ENCODE peak calls at places on chromosomes 5 and 9, in eight cellular contexts. One of them, this sample, is unnamed.

GRCh38 chr5:88391116-88391515 is 122.5 kb upstream of the TMEM161B start:
- DNase-seq in transverse colon: no peak
- DNase-seq in HCT116: no peak
- DNase-seq in tibial nerve: no peak
- DNase-seq in Panc1: no peak
- DNase-seq in tibial artery: no peak
- DNase-seq in left ventricle myocardium inferior: no peak
- DNase-seq in AG10803: no peak
- DNase-seq in this sample: no peak

GRCh38 chr9:86184125-86184524 is 75.3 kb downstream of the C9orf153 start:
- DNase-seq in tibial artery: no peak
- DNase-seq in HCT116: no peak
- DNase-seq in Panc1: no peak
- DNase-seq in AG10803: no peak
- DNase-seq in left ventricle myocardium inferior: no peak
- DNase-seq in transverse colon: no peak
- DNase-seq in tibial nerve: no peak
- DNase-seq in this sample: no peak

GRCh38 chr5:1380011-1380817 is 35.3 kb upstream of the CLPTM1L start:
- DNase-seq in HCT116: no peak
- DNase-seq in tibial nerve: no peak
- DNase-seq in left ventricle myocardium inferior: peak
- DNase-seq in transverse colon: peak
- DNase-seq in tibial artery: no peak
- DNase-seq in AG10803: peak
- DNase-seq in Panc1: no peak
- DNase-seq in this sample: peak

GRCh38 chr5:16666861-16667481 is 50.2 kb upstream of the RETREG1 start:
- DNase-seq in Panc1: no peak
- DNase-seq in HCT116: no peak
- DNase-seq in transverse colon: peak
- DNase-seq in tibial artery: no peak
- DNase-seq in AG10803: no peak
- DNase-seq in tibial nerve: no peak
- DNase-seq in left ventricle myocardium inferior: peak
- DNase-seq in this sample: no peak

GRCh38 chr5:133892306-133892705 is 76.1 kb downstream of the C5orf15 start:
- DNase-seq in Panc1: no peak
- DNase-seq in HCT116: no peak
- DNase-seq in tibial artery: no peak
- DNase-seq in transverse colon: no peak
- DNase-seq in left ventricle myocardium inferior: no peak
- DNase-seq in AG10803: no peak
- DNase-seq in tibial nerve: no peak
- DNase-seq in this sample: no peak

GRCh38 chr5:132392411-132392810 is 22.9 kb downstream of the SLC22A5 start:
- DNase-seq in transverse colon: no peak
- DNase-seq in Panc1: no peak
- DNase-seq in left ventricle myocardium inferior: no peak
- DNase-seq in tibial artery: no peak
- DNase-seq in HCT116: no peak
- DNase-seq in AG10803: no peak
- DNase-seq in tibial nerve: no peak
- DNase-seq in this sample: no peak

GRCh38 chr5:175729829-175730277 is 72.0 kb downstream of the HRH2 start:
- DNase-seq in transverse colon: peak
- DNase-seq in tibial artery: peak
- DNase-seq in HCT116: peak
- DNase-seq in tibial nerve: peak
- DNase-seq in AG10803: peak
- DNase-seq in Panc1: peak
- DNase-seq in left ventricle myocardium inferior: peak
- DNase-seq in this sample: peak

GRCh38 chr5:41510176-41510831 is at the start of gene PLCXD3:
- DNase-seq in HCT116: no peak
- DNase-seq in AG10803: no peak
- DNase-seq in tibial nerve: no peak
- DNase-seq in tibial artery: peak
- DNase-seq in Panc1: no peak
- DNase-seq in transverse colon: no peak
- DNase-seq in left ventricle myocardium inferior: peak
- DNase-seq in this sample: peak

GRCh38 chr5:1127991-1128785 is 16.3 kb upstream of the SLC12A7 start:
- DNase-seq in Panc1: no peak
- DNase-seq in transverse colon: no peak
- DNase-seq in left ventricle myocardium inferior: peak
- DNase-seq in tibial nerve: no peak
- DNase-seq in AG10803: no peak
- DNase-seq in HCT116: no peak
- DNase-seq in tibial artery: no peak
- DNase-seq in this sample: no peak

GRCh38 chr5:69152731-69153130 is 14.2 kb upstream of the CCNB1 start:
- DNase-seq in Panc1: no peak
- DNase-seq in transverse colon: no peak
- DNase-seq in tibial nerve: no peak
- DNase-seq in AG10803: no peak
- DNase-seq in tibial artery: no peak
- DNase-seq in left ventricle myocardium inferior: no peak
- DNase-seq in HCT116: no peak
- DNase-seq in this sample: no peak

GRCh38 chr9:72600671-72601070 is 79.3 kb downstream of the TMC1 start:
- DNase-seq in HCT116: no peak
- DNase-seq in left ventricle myocardium inferior: no peak
- DNase-seq in tibial artery: no peak
- DNase-seq in transverse colon: no peak
- DNase-seq in tibial nerve: no peak
- DNase-seq in AG10803: peak
- DNase-seq in Panc1: no peak
- DNase-seq in this sample: no peak

GRCh38 chr9:85743290-85744128 is 1.8 kb upstream of the AGTPBP1 start:
- DNase-seq in tibial nerve: no peak
- DNase-seq in transverse colon: peak
- DNase-seq in HCT116: peak
- DNase-seq in tibial artery: peak
- DNase-seq in left ventricle myocardium inferior: no peak
- DNase-seq in AG10803: peak
- DNase-seq in Panc1: peak
- DNase-seq in this sample: no peak

GRCh38 chr5:162752612-162753011 is 684.8 kb upstream of the CCNG1 start:
- DNase-seq in left ventricle myocardium inferior: no peak
- DNase-seq in HCT116: no peak
- DNase-seq in tibial nerve: no peak
- DNase-seq in AG10803: no peak
- DNase-seq in tibial artery: no peak
- DNase-seq in transverse colon: no peak
- DNase-seq in Panc1: no peak
- DNase-seq in this sample: no peak

GRCh38 chr9:81522721-81523551 is 166.4 kb downstream of the TLE1 start:
- DNase-seq in transverse colon: no peak
- DNase-seq in AG10803: peak
- DNase-seq in tibial nerve: no peak
- DNase-seq in HCT116: peak
- DNase-seq in left ventricle myocardium inferior: no peak
- DNase-seq in tibial artery: no peak
- DNase-seq in Panc1: no peak
- DNase-seq in this sample: peak

GRCh38 chr9:5910413-5911057 is 19.8 kb downstream of the MLANA start:
- DNase-seq in Panc1: no peak
- DNase-seq in AG10803: peak
- DNase-seq in tibial artery: no peak
- DNase-seq in transverse colon: no peak
- DNase-seq in left ventricle myocardium inferior: no peak
- DNase-seq in tibial nerve: no peak
- DNase-seq in HCT116: no peak
- DNase-seq in this sample: no peak

DNA sequence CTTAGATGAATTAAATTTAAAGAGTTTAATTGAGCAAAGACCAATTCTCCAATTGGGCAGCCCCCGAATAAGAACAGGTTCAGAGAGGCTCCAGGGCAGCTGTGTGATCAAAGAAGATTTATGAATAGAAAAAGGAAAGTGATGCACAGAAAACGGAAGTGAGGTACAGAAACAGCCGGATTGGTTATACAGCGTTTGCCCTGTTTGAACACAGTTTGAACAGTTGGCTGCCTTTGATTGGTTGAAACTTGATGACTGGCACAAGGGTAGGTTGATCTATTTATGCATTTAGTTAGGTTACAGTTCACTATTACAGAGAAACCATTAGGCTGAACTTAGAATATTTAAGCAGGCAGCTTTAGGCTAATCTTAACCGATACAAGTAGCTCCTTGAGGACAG is 29.5 kb downstream of the NIM1K start:
- DNase-seq in AG10803: no peak
- DNase-seq in left ventricle myocardium inferior: no peak
- DNase-seq in transverse colon: no peak
- DNase-seq in Panc1: no peak
- DNase-seq in HCT116: no peak
- DNase-seq in tibial artery: no peak
- DNase-seq in tibial nerve: no peak
- DNase-seq in this sample: no peak
- TF ChIP-seq CTCF in AG10803: no peak
- TF ChIP-seq CTCF in left ventricle myocardium inferior: no peak
- TF ChIP-seq CTCF in transverse colon: no peak
- TF ChIP-seq CTCF in Panc1: no peak
- TF ChIP-seq CTCF in HCT116: no peak
- TF ChIP-seq CTCF in tibial artery: no peak
- TF ChIP-seq CTCF in tibial nerve: no peak
- TF ChIP-seq CTCF in this sample: no peak

GRCh38 chr5:142012186-142012785 is 541 bp downstream of the GNPDA1 start:
- DNase-seq in tibial nerve: peak
- DNase-seq in HCT116: peak
- DNase-seq in left ventricle myocardium inferior: peak
- DNase-seq in Panc1: no peak
- DNase-seq in tibial artery: peak
- DNase-seq in transverse colon: peak
- DNase-seq in AG10803: peak
- DNase-seq in this sample: no peak
- TF ChIP-seq CTCF in tibial nerve: peak
- TF ChIP-seq CTCF in HCT116: peak
- TF ChIP-seq CTCF in left ventricle myocardium inferior: peak
- TF ChIP-seq CTCF in Panc1: peak
- TF ChIP-seq CTCF in tibial artery: peak
- TF ChIP-seq CTCF in transverse colon: peak
- TF ChIP-seq CTCF in AG10803: peak
- TF ChIP-seq CTCF in this sample: peak

GRCh38 chr9:134267305-134268265 is 58.7 kb upstream of the RXRA start:
- DNase-seq in HCT116: no peak
- DNase-seq in Panc1: no peak
- DNase-seq in transverse colon: no peak
- DNase-seq in tibial artery: no peak
- DNase-seq in left ventricle myocardium inferior: peak
- DNase-seq in AG10803: no peak
- DNase-seq in tibial nerve: no peak
- DNase-seq in this sample: no peak
- TF ChIP-seq CTCF in HCT116: no peak
- TF ChIP-seq CTCF in Panc1: no peak
- TF ChIP-seq CTCF in transverse colon: no peak
- TF ChIP-seq CTCF in tibial artery: no peak
- TF ChIP-seq CTCF in left ventricle myocardium inferior: peak
- TF ChIP-seq CTCF in AG10803: peak
- TF ChIP-seq CTCF in tibial nerve: no peak
- TF ChIP-seq CTCF in this sample: no peak

DNA sequence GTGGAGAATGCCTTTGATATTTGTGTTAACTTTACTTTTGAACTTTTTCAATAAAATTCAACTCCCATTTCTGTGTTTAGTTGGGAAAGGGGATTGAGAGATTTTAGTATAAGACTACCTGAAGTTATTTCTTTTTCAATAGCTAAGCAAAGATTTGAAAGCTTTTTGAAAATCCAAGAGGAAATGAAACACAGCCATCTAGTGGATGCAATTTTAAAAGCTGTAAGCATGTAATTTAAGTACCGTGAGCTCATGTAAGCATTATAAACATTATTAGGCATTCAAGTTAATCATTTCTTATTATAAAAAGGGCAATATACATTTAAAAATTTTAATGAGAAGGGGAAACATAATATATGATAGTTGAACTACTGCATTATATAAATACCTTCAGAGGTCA is 69.8 kb downstream of the CCDC171 start:
- DNase-seq in AG10803: peak
- DNase-seq in tibial artery: no peak
- DNase-seq in Panc1: no peak
- DNase-seq in transverse colon: no peak
- DNase-seq in tibial nerve: no peak
- DNase-seq in HCT116: peak
- DNase-seq in left ventricle myocardium inferior: no peak
- DNase-seq in this sample: no peak
- TF ChIP-seq CTCF in AG10803: peak
- TF ChIP-seq CTCF in tibial artery: no peak
- TF ChIP-seq CTCF in Panc1: peak
- TF ChIP-seq CTCF in transverse colon: no peak
- TF ChIP-seq CTCF in tibial nerve: no peak
- TF ChIP-seq CTCF in HCT116: peak
- TF ChIP-seq CTCF in left ventricle myocardium inferior: peak
- TF ChIP-seq CTCF in this sample: peak

GRCh38 chr5:117131876-117132275 is 557.3 kb upstream of the SEMA6A start:
- DNase-seq in left ventricle myocardium inferior: no peak
- DNase-seq in Panc1: no peak
- DNase-seq in AG10803: no peak
- DNase-seq in tibial artery: no peak
- DNase-seq in transverse colon: no peak
- DNase-seq in HCT116: no peak
- DNase-seq in tibial nerve: no peak
- DNase-seq in this sample: no peak

GRCh38 chr5:117131048-117131679 is 556.5 kb upstream of the SEMA6A start:
- DNase-seq in AG10803: no peak
- DNase-seq in HCT116: no peak
- DNase-seq in tibial artery: no peak
- DNase-seq in transverse colon: no peak
- DNase-seq in Panc1: no peak
- DNase-seq in tibial nerve: no peak
- DNase-seq in left ventricle myocardium inferior: no peak
- DNase-seq in this sample: peak

GRCh38 chr5:117138523-117138922 is 563.9 kb upstream of the SEMA6A start:
- DNase-seq in left ventricle myocardium inferior: no peak
- DNase-seq in Panc1: no peak
- DNase-seq in tibial artery: no peak
- DNase-seq in transverse colon: no peak
- DNase-seq in tibial nerve: no peak
- DNase-seq in HCT116: no peak
- DNase-seq in AG10803: no peak
- DNase-seq in this sample: no peak

GRCh38 chr5:117133198-117133597 is 558.6 kb upstream of the SEMA6A start:
- DNase-seq in left ventricle myocardium inferior: no peak
- DNase-seq in tibial nerve: no peak
- DNase-seq in tibial artery: no peak
- DNase-seq in HCT116: no peak
- DNase-seq in Panc1: no peak
- DNase-seq in transverse colon: no peak
- DNase-seq in AG10803: no peak
- DNase-seq in this sample: no peak

GRCh38 chr5:117135851-117136250 is 561.2 kb upstream of the SEMA6A start:
- DNase-seq in transverse colon: no peak
- DNase-seq in tibial artery: no peak
- DNase-seq in AG10803: no peak
- DNase-seq in left ventricle myocardium inferior: no peak
- DNase-seq in tibial nerve: no peak
- DNase-seq in HCT116: no peak
- DNase-seq in Panc1: no peak
- DNase-seq in this sample: no peak
- TF ChIP-seq CTCF in transverse colon: no peak
- TF ChIP-seq CTCF in tibial artery: no peak
- TF ChIP-seq CTCF in AG10803: no peak
- TF ChIP-seq CTCF in left ventricle myocardium inferior: no peak
- TF ChIP-seq CTCF in tibial nerve: no peak
- TF ChIP-seq CTCF in HCT116: no peak
- TF ChIP-seq CTCF in Panc1: no peak
- TF ChIP-seq CTCF in this sample: no peak

GRCh38 chr5:56637321-56637920 is 177.9 kb upstream of the MAP3K1 start:
- DNase-seq in tibial artery: no peak
- DNase-seq in tibial nerve: no peak
- DNase-seq in left ventricle myocardium inferior: no peak
- DNase-seq in Panc1: no peak
- DNase-seq in transverse colon: no peak
- DNase-seq in HCT116: no peak
- DNase-seq in AG10803: no peak
- DNase-seq in this sample: no peak
- TF ChIP-seq CTCF in tibial artery: no peak
- TF ChIP-seq CTCF in tibial nerve: no peak
- TF ChIP-seq CTCF in left ventricle myocardium inferior: no peak
- TF ChIP-seq CTCF in Panc1: no peak
- TF ChIP-seq CTCF in transverse colon: no peak
- TF ChIP-seq CTCF in HCT116: no peak
- TF ChIP-seq CTCF in AG10803: no peak
- TF ChIP-seq CTCF in this sample: no peak